ENCODE peak calls at places on chromosomes 1 and 21, in nine cellular contexts. One of them, this sample, is unnamed.

GRCh38 chr1:236522937-236523703 is 662 bp upstream of the LGALS8 start:
- DNase-seq in Karpas-422: no peak
- DNase-seq in cardiac muscle cell: no peak
- DNase-seq in IMR-90: no peak
- DNase-seq in colonic mucosa: peak; percentile 70
- DNase-seq in GM23338: peak; percentile 48
- DNase-seq in aorta: peak; percentile 65
- DNase-seq in right lobe of liver: peak; percentile 75
- DNase-seq in left ventricle myocardium inferior: peak; percentile 41
- DNase-seq in this sample: peak; percentile 75

GRCh38 chr1:159916240-159917051 is 8.9 kb downstream of the TAGLN2 start:
- DNase-seq in Karpas-422: no peak
- DNase-seq in cardiac muscle cell: no peak
- DNase-seq in IMR-90: peak; percentile 91
- DNase-seq in colonic mucosa: no peak
- DNase-seq in GM23338: peak; percentile 77
- DNase-seq in aorta: peak; percentile 33
- DNase-seq in right lobe of liver: no peak
- DNase-seq in left ventricle myocardium inferior: no peak
- DNase-seq in this sample: peak; percentile 52

GRCh38 chr1:206896261-206896660 is 982 bp upstream of the IL24 start:
- DNase-seq in Karpas-422: no peak
- DNase-seq in cardiac muscle cell: no peak
- DNase-seq in IMR-90: no peak
- DNase-seq in colonic mucosa: no peak
- DNase-seq in GM23338: no peak
- DNase-seq in aorta: no peak
- DNase-seq in right lobe of liver: no peak
- DNase-seq in left ventricle myocardium inferior: no peak
- DNase-seq in this sample: no peak

GRCh38 chr1:29685387-29685786 is 449.1 kb downstream of the PTPRU start:
- DNase-seq in Karpas-422: peak; percentile 4
- DNase-seq in cardiac muscle cell: no peak
- DNase-seq in IMR-90: no peak
- DNase-seq in colonic mucosa: no peak
- DNase-seq in GM23338: no peak
- DNase-seq in aorta: no peak
- DNase-seq in right lobe of liver: no peak
- DNase-seq in left ventricle myocardium inferior: no peak
- DNase-seq in this sample: no peak

GRCh38 chr1:43503534-43503933 is 27.1 kb upstream of the PTPRF start:
- DNase-seq in Karpas-422: no peak
- DNase-seq in cardiac muscle cell: no peak
- DNase-seq in IMR-90: no peak
- DNase-seq in colonic mucosa: no peak
- DNase-seq in GM23338: no peak
- DNase-seq in aorta: no peak
- DNase-seq in right lobe of liver: no peak
- DNase-seq in left ventricle myocardium inferior: no peak
- DNase-seq in this sample: no peak

GRCh38 chr1:112638109-112638426 is 18.4 kb downstream of the CAPZA1 start:
- DNase-seq in Karpas-422: no peak
- DNase-seq in cardiac muscle cell: no peak
- DNase-seq in IMR-90: no peak
- DNase-seq in colonic mucosa: no peak
- DNase-seq in GM23338: no peak
- DNase-seq in aorta: no peak
- DNase-seq in right lobe of liver: no peak
- DNase-seq in left ventricle myocardium inferior: no peak
- DNase-seq in this sample: no peak

GRCh38 chr1:150053911-150054310 is 13.7 kb upstream of the VPS45 start:
- DNase-seq in Karpas-422: no peak
- DNase-seq in cardiac muscle cell: no peak
- DNase-seq in IMR-90: no peak
- DNase-seq in colonic mucosa: no peak
- DNase-seq in GM23338: no peak
- DNase-seq in aorta: no peak
- DNase-seq in right lobe of liver: no peak
- DNase-seq in left ventricle myocardium inferior: no peak
- DNase-seq in this sample: no peak

GRCh38 chr1:165595561-165595960 is 35.5 kb upstream of the MGST3 start:
- DNase-seq in Karpas-422: no peak
- DNase-seq in cardiac muscle cell: no peak
- DNase-seq in IMR-90: peak; percentile 16
- DNase-seq in colonic mucosa: no peak
- DNase-seq in GM23338: no peak
- DNase-seq in aorta: no peak
- DNase-seq in right lobe of liver: no peak
- DNase-seq in left ventricle myocardium inferior: no peak
- DNase-seq in this sample: no peak

GRCh38 chr21:26127073-26127814 is 43.3 kb downstream of the APP start:
- DNase-seq in Karpas-422: no peak
- DNase-seq in cardiac muscle cell: no peak
- DNase-seq in IMR-90: no peak
- DNase-seq in colonic mucosa: no peak
- DNase-seq in GM23338: no peak
- DNase-seq in aorta: no peak
- DNase-seq in right lobe of liver: no peak
- DNase-seq in left ventricle myocardium inferior: no peak
- DNase-seq in this sample: no peak

GRCh38 chr21:46122241-46122671 is 24.3 kb downstream of the COL6A2 start:
- DNase-seq in Karpas-422: no peak
- DNase-seq in cardiac muscle cell: no peak
- DNase-seq in IMR-90: peak; percentile 78
- DNase-seq in colonic mucosa: no peak
- DNase-seq in GM23338: no peak
- DNase-seq in aorta: peak; percentile 41
- DNase-seq in right lobe of liver: peak; percentile 58
- DNase-seq in left ventricle myocardium inferior: peak; percentile 14
- DNase-seq in this sample: peak; percentile 5

GRCh38 chr1:203813581-203814341 is 18.3 kb downstream of the ZBED6 start:
- DNase-seq in Karpas-422: no peak
- DNase-seq in cardiac muscle cell: no peak
- DNase-seq in IMR-90: no peak
- DNase-seq in colonic mucosa: no peak
- DNase-seq in GM23338: no peak
- DNase-seq in aorta: no peak
- DNase-seq in right lobe of liver: no peak
- DNase-seq in left ventricle myocardium inferior: no peak
- DNase-seq in this sample: no peak

GRCh38 chr1:63902844-63903589 is 129.2 kb downstream of the ROR1 start:
- DNase-seq in Karpas-422: no peak
- DNase-seq in cardiac muscle cell: no peak
- DNase-seq in IMR-90: peak; percentile 29
- DNase-seq in colonic mucosa: peak; percentile 62
- DNase-seq in GM23338: no peak
- DNase-seq in aorta: peak; percentile 49
- DNase-seq in right lobe of liver: no peak
- DNase-seq in left ventricle myocardium inferior: no peak
- DNase-seq in this sample: peak; percentile 32

GRCh38 chr1:169348356-169349036 is 19.1 kb downstream of the NME7 start:
- DNase-seq in Karpas-422: peak; percentile 84
- DNase-seq in cardiac muscle cell: peak; percentile 69
- DNase-seq in IMR-90: peak; percentile 68
- DNase-seq in colonic mucosa: peak; percentile 41
- DNase-seq in GM23338: peak; percentile 69
- DNase-seq in aorta: no peak
- DNase-seq in right lobe of liver: no peak
- DNase-seq in left ventricle myocardium inferior: no peak
- DNase-seq in this sample: no peak

GRCh38 chr1:89995595-89996397 is 886 bp downstream of the ZNF326 start:
- DNase-seq in Karpas-422: no peak
- DNase-seq in cardiac muscle cell: no peak
- DNase-seq in IMR-90: no peak
- DNase-seq in colonic mucosa: no peak
- DNase-seq in GM23338: no peak
- DNase-seq in aorta: no peak
- DNase-seq in right lobe of liver: no peak
- DNase-seq in left ventricle myocardium inferior: no peak
- DNase-seq in this sample: no peak

GRCh38 chr1:169309178-169310166 is 58.1 kb downstream of the NME7 start:
- DNase-seq in Karpas-422: no peak
- DNase-seq in cardiac muscle cell: no peak
- DNase-seq in IMR-90: no peak
- DNase-seq in colonic mucosa: no peak
- DNase-seq in GM23338: no peak
- DNase-seq in aorta: no peak
- DNase-seq in right lobe of liver: no peak
- DNase-seq in left ventricle myocardium inferior: no peak
- DNase-seq in this sample: no peak

GRCh38 chr1:2981981-2982614 is 39.2 kb upstream of the ACTRT2 start:
- DNase-seq in Karpas-422: no peak
- DNase-seq in cardiac muscle cell: no peak
- DNase-seq in IMR-90: no peak
- DNase-seq in colonic mucosa: no peak
- DNase-seq in GM23338: no peak
- DNase-seq in aorta: peak; percentile 38
- DNase-seq in right lobe of liver: no peak
- DNase-seq in left ventricle myocardium inferior: peak; percentile 6
- DNase-seq in this sample: no peak

GRCh38 chr1:2981388-2981787 is 39.9 kb upstream of the ACTRT2 start:
- DNase-seq in Karpas-422: no peak
- DNase-seq in cardiac muscle cell: no peak
- DNase-seq in IMR-90: no peak
- DNase-seq in colonic mucosa: no peak
- DNase-seq in GM23338: peak; percentile 34
- DNase-seq in aorta: no peak
- DNase-seq in right lobe of liver: no peak
- DNase-seq in left ventricle myocardium inferior: no peak
- DNase-seq in this sample: no peak

GRCh38 chr1:2980073-2980791 is 41.0 kb upstream of the ACTRT2 start:
- DNase-seq in Karpas-422: no peak
- DNase-seq in cardiac muscle cell: no peak
- DNase-seq in IMR-90: no peak
- DNase-seq in colonic mucosa: no peak
- DNase-seq in GM23338: no peak
- DNase-seq in aorta: peak; percentile 42
- DNase-seq in right lobe of liver: peak; percentile 41
- DNase-seq in left ventricle myocardium inferior: peak; percentile 6
- DNase-seq in this sample: peak; percentile 1

GRCh38 chr1:2979191-2980072 is 41.8 kb upstream of the ACTRT2 start:
- DNase-seq in Karpas-422: no peak
- DNase-seq in cardiac muscle cell: no peak
- DNase-seq in IMR-90: no peak
- DNase-seq in colonic mucosa: no peak
- DNase-seq in GM23338: no peak
- DNase-seq in aorta: no peak
- DNase-seq in right lobe of liver: peak; percentile 44
- DNase-seq in left ventricle myocardium inferior: peak; percentile 10
- DNase-seq in this sample: no peak

DNA sequence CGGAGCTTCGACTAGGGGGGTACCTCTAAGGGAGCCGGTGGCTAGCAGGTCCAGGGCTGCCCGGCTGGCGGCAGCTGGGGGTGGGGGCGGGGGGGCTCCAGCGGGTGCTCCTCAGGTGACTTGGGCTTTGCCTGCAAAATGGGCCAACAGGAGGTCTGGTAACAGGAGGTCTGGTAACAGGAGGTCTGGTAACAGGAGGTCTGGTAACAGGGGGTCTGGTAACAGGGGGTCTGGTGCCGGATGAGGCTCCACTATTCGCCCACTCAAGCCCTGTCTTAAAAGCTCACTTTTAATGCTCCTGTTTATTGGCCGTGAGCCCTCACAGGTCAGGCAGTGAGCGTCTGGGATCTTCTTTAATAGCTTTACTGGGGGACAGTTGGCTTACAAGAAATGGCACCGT is 40.4 kb upstream of the ACTRT2 start:
- DNase-seq in Karpas-422: no peak
- DNase-seq in cardiac muscle cell: no peak
- DNase-seq in IMR-90: no peak
- DNase-seq in colonic mucosa: no peak
- DNase-seq in GM23338: no peak
- DNase-seq in aorta: no peak
- DNase-seq in right lobe of liver: no peak
- DNase-seq in left ventricle myocardium inferior: no peak
- DNase-seq in this sample: no peak
- H3K27me3 ChIP-seq in Karpas-422: no peaks in the 10 kb centered on the region
- H3K27me3 ChIP-seq in cardiac muscle cell: no peaks in the 10 kb centered on the region
- H3K27me3 ChIP-seq in IMR-90: no peaks in the 10 kb centered on the region
- H3K27me3 ChIP-seq in colonic mucosa: no peaks in the 10 kb centered on the region
- H3K27me3 ChIP-seq in GM23338: no peaks in the 10 kb centered on the region
- H3K27me3 ChIP-seq in aorta: no peaks in the 10 kb centered on the region
- H3K27me3 ChIP-seq in right lobe of liver: no peaks in the 10 kb centered on the region
- H3K27me3 ChIP-seq in left ventricle myocardium inferior: peaks cover 14% of the 10 kb centered on the region
- H3K27me3 ChIP-seq in this sample: no peaks in the 10 kb centered on the region

GRCh38 chr1:223733898-223734852 is 21.8 kb downstream of the CAPN2 start:
- DNase-seq in Karpas-422: no peak
- DNase-seq in cardiac muscle cell: no peak
- DNase-seq in IMR-90: no peak
- DNase-seq in colonic mucosa: no peak
- DNase-seq in GM23338: peak; percentile 35
- DNase-seq in aorta: no peak
- DNase-seq in right lobe of liver: no peak
- DNase-seq in left ventricle myocardium inferior: no peak
- DNase-seq in this sample: no peak
- H3K4me1 ChIP-seq in Karpas-422: no peaks in the 10 kb centered on the region
- H3K4me1 ChIP-seq in cardiac muscle cell: peaks cover 6% of the 10 kb centered on the region
- H3K4me1 ChIP-seq in IMR-90: peaks cover 33% of the 10 kb centered on the region
- H3K4me1 ChIP-seq in colonic mucosa: peaks cover 53% of the 10 kb centered on the region
- H3K4me1 ChIP-seq in GM23338: peaks cover 37% of the 10 kb centered on the region
- H3K4me1 ChIP-seq in aorta: peaks cover 8% of the 10 kb centered on the region
- H3K4me1 ChIP-seq in right lobe of liver: no peaks in the 10 kb centered on the region
- H3K4me1 ChIP-seq in left ventricle myocardium inferior: peaks cover 99% of the 10 kb centered on the region
- H3K4me1 ChIP-seq in this sample: peaks cover 66% of the 10 kb centered on the region

DNA sequence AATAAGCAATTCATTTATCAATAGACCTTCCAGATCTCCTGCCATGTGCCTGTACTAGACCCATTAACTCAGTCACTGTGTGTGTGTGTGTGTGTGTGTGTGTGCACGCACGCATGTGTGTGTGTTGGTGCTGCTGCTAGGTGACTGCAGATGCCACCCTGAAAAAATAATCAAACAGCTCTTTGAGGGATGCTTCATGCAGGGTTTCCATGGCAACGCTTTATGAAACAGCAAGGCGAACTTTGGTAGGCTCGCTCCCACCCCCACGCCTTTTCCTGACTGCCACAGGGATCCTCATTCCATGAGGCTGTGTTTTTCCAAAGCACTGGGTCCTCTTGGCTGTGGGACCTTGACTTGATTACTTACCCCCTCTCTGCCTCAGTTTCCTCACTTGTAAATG is 94.0 kb downstream of the HMGB4 start:
- DNase-seq in Karpas-422: no peak
- DNase-seq in cardiac muscle cell: no peak
- DNase-seq in IMR-90: no peak
- DNase-seq in colonic mucosa: no peak
- DNase-seq in GM23338: no peak
- DNase-seq in aorta: no peak
- DNase-seq in right lobe of liver: no peak
- DNase-seq in left ventricle myocardium inferior: no peak
- DNase-seq in this sample: no peak
- H3K27me3 ChIP-seq in Karpas-422: no peaks in the 10 kb centered on the region
- H3K27me3 ChIP-seq in cardiac muscle cell: no peaks in the 10 kb centered on the region
- H3K27me3 ChIP-seq in IMR-90: no peaks in the 10 kb centered on the region
- H3K27me3 ChIP-seq in colonic mucosa: no peaks in the 10 kb centered on the region
- H3K27me3 ChIP-seq in GM23338: no peaks in the 10 kb centered on the region
- H3K27me3 ChIP-seq in aorta: peaks cover 2% of the 10 kb centered on the region
- H3K27me3 ChIP-seq in right lobe of liver: no peaks in the 10 kb centered on the region
- H3K27me3 ChIP-seq in left ventricle myocardium inferior: peaks cover 11% of the 10 kb centered on the region
- H3K27me3 ChIP-seq in this sample: no peaks in the 10 kb centered on the region

DNA sequence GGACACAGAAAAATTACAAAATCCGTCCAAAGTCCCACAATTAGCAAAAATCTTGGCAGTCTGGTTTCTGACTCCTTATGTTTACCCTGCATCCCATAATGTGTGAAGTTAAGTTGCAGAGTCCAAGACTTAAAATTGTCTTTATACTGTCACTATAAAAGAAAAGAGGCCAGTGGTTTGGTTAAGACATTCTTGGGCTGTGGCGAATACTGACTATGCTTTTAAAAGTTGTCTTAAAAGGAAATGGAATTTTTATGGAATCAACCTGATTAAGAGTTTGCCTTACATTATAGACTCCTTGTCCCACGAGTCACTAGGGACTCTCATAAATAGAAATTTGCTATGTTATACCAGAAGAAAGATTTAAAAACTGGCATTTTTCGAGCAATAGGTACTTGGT is 31.6 kb downstream of the NTNG1 start:
- DNase-seq in Karpas-422: no peak
- DNase-seq in cardiac muscle cell: no peak
- DNase-seq in IMR-90: no peak
- DNase-seq in colonic mucosa: no peak
- DNase-seq in GM23338: no peak
- DNase-seq in aorta: no peak
- DNase-seq in right lobe of liver: no peak
- DNase-seq in left ventricle myocardium inferior: no peak
- DNase-seq in this sample: no peak
- H3K4me1 ChIP-seq in Karpas-422: no peaks in the 10 kb centered on the region
- H3K4me1 ChIP-seq in cardiac muscle cell: no peaks in the 10 kb centered on the region
- H3K4me1 ChIP-seq in IMR-90: no peaks in the 10 kb centered on the region
- H3K4me1 ChIP-seq in colonic mucosa: no peaks in the 10 kb centered on the region
- H3K4me1 ChIP-seq in GM23338: peaks cover 24% of the 10 kb centered on the region
- H3K4me1 ChIP-seq in aorta: no peaks in the 10 kb centered on the region
- H3K4me1 ChIP-seq in right lobe of liver: no peaks in the 10 kb centered on the region
- H3K4me1 ChIP-seq in left ventricle myocardium inferior: no peaks in the 10 kb centered on the region
- H3K4me1 ChIP-seq in this sample: no peaks in the 10 kb centered on the region